ENCODE peak calls at places on chromosomes 2 and 18, in six cellular contexts. W is sciatic nerve; B is foreskin keratinocyte; I is neural crest cell; Q is mucosa of gallbladder; V is stimulated activated CD4-positive, alpha-beta T cell treated with anti-CD3 and anti-CD28 coated beads, Interleukin-1b, Interleukin-23, amount 100 ng/mL, for 24 hours. K is an unnamed sample.

GRCh38 chr2:157777425-157777824 is 98.7 kb downstream of the ACVR1 start:
- DNase-seq in I (peak; percentile 31), W (peak; percentile 64), Q (peak; percentile 33), B (no peak), V (peak; percentile 37), K (no peak)

GRCh38 chr2:99975386-99975785 is 167.0 kb downstream of the AFF3 start:
- DNase-seq in V (no peak), W (no peak), Q (no peak), I (no peak), B (peak; percentile 25), K (no peak)

GRCh38 chr2:76268928-76269327 is 558.2 kb upstream of the GCFC2 start:
- DNase-seq in W (no peak), I (no peak), B (no peak), V (no peak), Q (peak; percentile 73), K (no peak)

GRCh38 chr2:20563833-20564232 is 87.1 kb downstream of the HS1BP3 start:
- DNase-seq in B (no peak), I (no peak), W (no peak), Q (no peak), V (no peak), K (no peak)

GRCh38 chr2:201654611-201655384 is 11.5 kb upstream of the TMEM237 start:
- DNase-seq in Q (no peak), I (no peak), B (no peak), W (no peak), V (no peak), K (no peak)

GRCh38 chr2:17878222-17879136 is at the start of gene KCNS3:
- DNase-seq in W (peak; percentile 58), V (no peak), I (peak; percentile 26), Q (no peak), B (no peak), K (no peak)

GRCh38 chr2:239577306-239577705 is 176.5 kb upstream of the HDAC4 start:
- DNase-seq in V (no peak), B (no peak), W (no peak), Q (no peak), I (no peak), K (no peak)

GRCh38 chr2:10909050-10909995 is 2.4 kb upstream of the KCNF1 start:
- DNase-seq in I (peak; percentile 60), V (no peak), B (no peak), Q (no peak), W (peak; percentile 47), K (peak; percentile 76)

GRCh38 chr2:38610851-38611801 is 8.4 kb upstream of the HNRNPLL start:
- DNase-seq in W (no peak), B (no peak), Q (no peak), I (no peak), V (no peak), K (no peak)

GRCh38 chr2:174035981-174036742 is 71.0 kb upstream of the SP3 start:
- DNase-seq in B (no peak), Q (no peak), W (no peak), I (no peak), V (no peak), K (no peak)

GRCh38 chr18:54822872-54823845 is 5.1 kb upstream of the RAB27B start:
- DNase-seq in V (no peak), B (peak; percentile 75), I (no peak), W (no peak), Q (no peak), K (no peak)

GRCh38 chr2:206011795-206012194 is 74.2 kb downstream of the INO80D start:
- DNase-seq in I (no peak), W (no peak), V (no peak), B (peak; percentile 23), Q (no peak), K (no peak)

GRCh38 chr2:241607162-241607885 is 29.6 kb downstream of the THAP4 start:
- DNase-seq in I (no peak), W (peak; percentile 37), B (no peak), Q (no peak), V (no peak), K (no peak)

GRCh38 chr2:6358985-6359384 is 506.7 kb downstream of the CMPK2 start:
- DNase-seq in W (no peak), V (no peak), Q (no peak), I (no peak), B (no peak), K (no peak)

GRCh38 chr2:28626891-28627421 is 124.7 kb upstream of the PPP1CB start:
- DNase-seq in W (no peak), B (no peak), V (no peak), I (no peak), Q (peak; percentile 58), K (no peak)

GRCh38 chr18:35732652-35733051 is 151.1 kb downstream of the GALNT1 start:
- DNase-seq in I (no peak), V (no peak), B (no peak), Q (no peak), W (no peak), K (no peak)

GRCh38 chr2:104429978-104430740 is 423.8 kb upstream of the POU3F3 start:
- DNase-seq in V (no peak), B (no peak), W (no peak), I (peak; percentile 34), Q (no peak), K (no peak)

GRCh38 chr18:51195602-51196115 is 1.8 kb downstream of the MEX3C start:
- DNase-seq in B (peak; percentile 40), Q (no peak), V (peak; percentile 19), W (no peak), I (peak; percentile 17), K (no peak)

GRCh38 chr2:180539541-180539940 is 440.9 kb upstream of the UBE2E3 start:
- DNase-seq in W (no peak), I (no peak), Q (no peak), B (no peak), V (no peak), K (no peak)

GRCh38 chr2:119198267-119198840 is 25.3 kb upstream of the STEAP3 start:
- DNase-seq in V (no peak), I (no peak), W (no peak), Q (no peak), B (no peak), K (no peak)

GRCh38 chr2:25954199-25954752 is 28.0 kb downstream of the KIF3C start:
- DNase-seq in W (no peak), I (no peak), Q (no peak), B (no peak), V (no peak), K (no peak)